ENCODE peak calls at places on chromosomes 4 and X, in five cellular contexts. J is heart right ventricle, A is uterus, N is NT2/D1, P is psoas muscle. U is an unnamed sample. For H3K4me1, the result is how much of the 10 kb centered on the place peaks cover.

GRCh38 chr4:176340871-176341685 is 21.3 kb downstream of the SPCS3 start:
- DNase-seq in P (no peak), J (no peak), N (peak), A (no peak), U (no peak)

GRCh38 chr4:166432842-166433241 is 559.8 kb downstream of the TLL1 start:
- DNase-seq in A (no peak), P (no peak), N (no peak), J (no peak), U (no peak)

GRCh38 chr4:79241846-79242245 is 84.0 kb downstream of the NAA11 start:
- DNase-seq in A (no peak), P (no peak), N (no peak), J (no peak), U (peak)

GRCh38 chrX:109635151-109635550 is 10.2 kb upstream of the KCNE5 start:
- DNase-seq in P (no peak), A (no peak), N (peak), J (no peak), U (peak)

GRCh38 chrX:80335062-80335830 is 85.0 kb upstream of the TENT5D start:
- DNase-seq in N (peak), J (peak), P (peak), A (peak), U (peak)

GRCh38 chr4:1475277-1476139 is 69.3 kb upstream of the NKX1-1 start:
- DNase-seq in A (no peak), J (no peak), P (no peak), N (no peak), U (no peak)

GRCh38 chr4:176309046-176309445 is 10.7 kb upstream of the SPCS3 start:
- DNase-seq in A (no peak), P (no peak), J (no peak), N (no peak), U (no peak)

GRCh38 chrX:118730500-118731247 is 3.3 kb downstream of the IL13RA1 start:
- DNase-seq in J (no peak), N (no peak), P (no peak), A (no peak), U (no peak)

GRCh38 chr4:88535090-88535755 is 11.6 kb upstream of the PYURF start:
- DNase-seq in A (no peak), N (no peak), P (no peak), J (no peak), U (no peak)

GRCh38 chrX:78327370-78328048 is at the start of gene CYSLTR1:
- DNase-seq in J (no peak), A (no peak), N (no peak), P (no peak), U (no peak)
- H3K4me1 ChIP-seq in J (under half), A (under half), N (under half), P (under half), U (under half)

GRCh38 chrX:154731881-154732280 is 19.0 kb downstream of the GAB3 start:
- DNase-seq in A (no peak), N (no peak), P (no peak), J (no peak), U (no peak)
- H3K4me1 ChIP-seq in A (under half), N (under half), P (half or more), J (half or more), U (under half)

DNA sequence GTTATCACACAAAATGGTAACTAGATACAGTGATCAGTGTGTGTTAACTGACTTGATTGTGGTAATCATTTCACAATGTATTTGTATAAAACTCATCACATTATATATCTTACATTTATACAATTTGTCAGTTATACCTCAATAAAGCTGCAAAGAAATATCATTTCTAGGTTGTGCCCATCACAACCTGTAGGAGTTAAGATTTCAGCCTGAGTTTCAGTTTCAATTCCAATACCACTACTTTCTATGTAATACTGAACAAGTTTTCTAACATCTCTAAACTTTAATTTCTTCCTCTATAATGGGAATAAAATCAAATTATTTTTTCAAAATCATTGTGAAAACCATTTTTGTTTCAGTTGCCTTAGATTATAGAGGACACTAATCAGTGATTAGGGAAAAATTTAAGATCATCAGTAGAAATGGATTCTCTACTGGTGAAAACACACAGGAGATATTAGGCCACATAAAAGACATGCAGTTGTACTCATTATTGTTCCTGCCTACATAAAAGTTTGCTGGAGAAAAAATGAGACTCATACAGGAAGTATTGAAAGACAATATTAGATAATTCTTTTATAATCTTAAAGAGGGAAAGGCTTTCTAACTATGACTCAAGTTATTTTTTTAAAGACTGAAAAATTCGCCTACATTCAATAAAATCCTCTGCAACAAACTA is 18.4 kb upstream of the TBC1D1 start:
- DNase-seq in N (no peak), P (no peak), A (no peak), J (no peak), U (no peak)
- H3K4me1 ChIP-seq in N (under half), P (under half), A (under half), J (under half), U (under half)

GRCh38 chr4:145523117-145523516 is 41.5 kb downstream of the SMAD1 start:
- DNase-seq in J (no peak), A (no peak), N (no peak), P (no peak), U (no peak)

GRCh38 chr4:145520172-145520571 is 38.5 kb downstream of the SMAD1 start:
- DNase-seq in J (no peak), A (no peak), P (no peak), N (no peak), U (no peak)

GRCh38 chr4:145525291-145525740 is 43.7 kb downstream of the SMAD1 start:
- DNase-seq in A (no peak), J (no peak), N (no peak), P (no peak), U (no peak)

GRCh38 chr4:145524535-145524934 is 42.9 kb downstream of the SMAD1 start:
- DNase-seq in P (no peak), N (no peak), J (no peak), A (no peak), U (no peak)

DNA sequence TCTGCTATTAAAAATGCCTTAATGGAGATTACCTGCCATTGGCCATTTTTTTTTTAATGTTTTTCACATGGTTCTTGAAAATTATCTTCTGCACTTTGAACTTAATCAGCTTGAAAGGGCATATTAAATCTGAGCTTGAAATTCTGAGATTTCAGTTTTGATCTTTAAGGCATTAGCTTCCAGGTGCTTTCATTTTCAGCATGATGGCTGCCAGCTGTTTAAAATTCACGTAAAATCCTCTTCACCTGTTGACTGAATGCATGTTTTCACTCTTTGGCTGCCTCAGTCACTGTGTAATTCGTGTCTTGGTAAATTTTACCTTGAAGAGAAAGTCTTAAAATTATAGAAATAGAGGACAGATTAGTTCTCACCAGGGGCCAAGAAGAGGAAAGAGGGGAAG is 39.6 kb downstream of the SMAD1 start:
- DNase-seq in A (no peak), N (no peak), P (no peak), J (no peak), U (no peak)
- H3K4me1 ChIP-seq in A (under half), N (under half), P (under half), J (under half), U (under half)

GRCh38 chrX:24156177-24156576 is 6.6 kb downstream of the ZFX start:
- DNase-seq in J (no peak), A (no peak), N (no peak), P (no peak), U (no peak)
- H3K4me1 ChIP-seq in J (under half), A (under half), N (under half), P (half or more), U (under half)

DNA sequence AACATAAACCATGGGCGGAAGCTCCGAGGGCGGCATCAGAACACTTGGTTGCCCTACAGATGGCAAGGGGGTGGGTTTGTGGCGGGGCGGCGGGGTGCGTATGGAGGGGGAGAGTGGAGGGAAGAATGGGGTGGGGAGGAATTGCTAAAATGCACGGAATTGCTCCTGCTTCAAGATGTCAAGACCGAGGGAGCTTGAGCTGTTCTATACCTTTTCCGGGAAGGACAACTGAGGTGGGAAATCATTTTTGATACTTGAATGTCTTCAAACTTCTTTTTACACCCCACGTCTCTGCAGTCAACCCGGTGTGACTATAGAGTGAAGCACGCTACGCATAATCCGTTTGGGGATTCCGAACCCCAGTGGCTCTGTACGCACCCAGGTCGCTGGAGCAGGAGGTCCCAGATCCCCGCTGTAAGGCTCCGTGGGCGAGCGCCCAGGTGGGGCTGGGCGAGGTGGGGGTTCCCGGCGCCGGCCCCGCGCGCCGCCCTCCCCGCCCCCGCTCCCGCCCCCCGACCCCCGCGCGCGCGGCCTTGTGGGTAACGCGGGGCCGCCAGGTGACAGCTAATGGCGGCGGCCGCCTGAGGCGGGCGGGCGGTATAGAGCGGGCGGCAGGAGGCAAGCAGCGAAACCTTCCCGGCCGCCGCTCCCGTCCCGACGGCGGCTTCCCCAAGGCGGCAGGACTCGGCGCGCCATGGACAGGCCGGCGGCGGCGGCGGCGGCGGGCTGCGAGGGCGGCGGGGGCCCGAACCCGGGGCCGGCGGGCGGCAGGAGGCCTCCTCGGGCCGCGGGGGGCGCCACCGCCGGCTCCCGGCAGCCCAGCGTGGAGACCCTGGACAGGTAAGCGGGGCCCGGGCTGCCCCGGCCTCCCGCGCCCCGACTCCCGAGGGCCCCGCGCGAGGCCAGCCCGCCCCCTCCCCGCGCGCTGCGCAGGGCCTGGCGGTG is at the start of gene MTMR1:
- DNase-seq in P (peak), J (peak), A (peak), N (no peak), U (no peak)
- H3K4me1 ChIP-seq in P (under half), J (under half), A (under half), N (under half), U (under half)

GRCh38 chr4:41209187-41209586 is 5.2 kb downstream of the APBB2 start:
- DNase-seq in N (no peak), A (no peak), J (no peak), P (no peak), U (no peak)
- H3K4me1 ChIP-seq in N (under half), A (under half), J (half or more), P (under half), U (under half)

U was measured in iPS DF 6.9.